ENCODE peak calls at places on chromosomes 3 and 15, in eight cellular contexts. D is adrenal gland; X is HEK293T; L is RWPE1; E is dorsolateral prefrontal cortex; W is naive thymus-derived CD8-positive, alpha-beta T cell; T is nephron progenitor cell; Y is SHP77. S is an unnamed sample.

GRCh38 chr15:50017522-50017921 is 101.5 kb downstream of the ATP8B4 start:
- DNase-seq in D (no peak), X (no peak), L (no peak), E (no peak), W (no peak), T (no peak), Y (no peak), S (no peak)

GRCh38 chr3:43736558-43736995 is 45.8 kb downstream of the ABHD5 start:
- DNase-seq in D (no peak), X (no peak), L (no peak), E (no peak), W (no peak), T (no peak), Y (no peak), S (no peak)

GRCh38 chr3:41574900-41575299 is 375.6 kb downstream of the CTNNB1 start:
- DNase-seq in D (no peak), X (no peak), L (no peak), E (no peak), W (no peak), T (no peak), Y (no peak), S (no peak)

GRCh38 chr3:100538339-100538706 is 45.9 kb downstream of the TMEM45A start:
- DNase-seq in D (no peak), X (no peak), L (no peak), E (no peak), W (no peak), T (no peak), Y (no peak), S (no peak)

GRCh38 chr15:69987492-69988482 is 109.9 kb downstream of the TLE3 start:
- DNase-seq in D (no peak), X (no peak), L (peak), E (no peak), W (no peak), T (no peak), Y (peak), S (no peak)

GRCh38 chr3:151366993-151367392 is 17.6 kb downstream of the P2RY12 start:
- DNase-seq in D (no peak), X (no peak), L (no peak), E (no peak), W (no peak), T (no peak), Y (no peak), S (no peak)

GRCh38 chr15:29822685-29823459 is 604 bp upstream of the TJP1 start:
- DNase-seq in D (peak), X (peak), L (peak), E (peak), W (no peak), T (peak), Y (peak), S (no peak)

GRCh38 chr3:154926721-154927120 is 153.4 kb upstream of the MME start:
- DNase-seq in D (no peak), X (no peak), L (no peak), E (no peak), W (no peak), T (no peak), Y (no peak), S (no peak)

GRCh38 chr3:171162986-171163723 is 136.6 kb upstream of the SLC2A2 start:
- DNase-seq in D (no peak), X (no peak), L (no peak), E (no peak), W (no peak), T (no peak), Y (no peak), S (no peak)

GRCh38 chr3:137692803-137693431 is 71.2 kb upstream of the SOX14 start:
- DNase-seq in D (peak), X (peak), L (no peak), E (no peak), W (no peak), T (peak), Y (peak), S (no peak)

GRCh38 chr3:37433758-37434157 is 259.4 kb upstream of the LRRFIP2 start:
- DNase-seq in D (no peak), X (no peak), L (no peak), E (no peak), W (no peak), T (no peak), Y (no peak), S (no peak)

GRCh38 chr3:23198801-23199200 is 4.3 kb upstream of the UBE2E2 start:
- DNase-seq in D (no peak), X (no peak), L (no peak), E (no peak), W (no peak), T (no peak), Y (no peak), S (no peak)

GRCh38 chr3:99240700-99241099 is 339.2 kb upstream of the DCBLD2 start:
- DNase-seq in D (no peak), X (no peak), L (no peak), E (no peak), W (no peak), T (no peak), Y (no peak), S (no peak)

GRCh38 chr3:53238051-53238850 is 17.6 kb downstream of the TKT start:
- DNase-seq in D (peak), X (no peak), L (peak), E (no peak), W (no peak), T (no peak), Y (no peak), S (no peak)

GRCh38 chr15:31484986-31485385 is 158.4 kb downstream of the KLF13 start:
- DNase-seq in D (no peak), X (no peak), L (no peak), E (no peak), W (no peak), T (no peak), Y (no peak), S (no peak)

GRCh38 chr3:61637088-61638051 is 76.0 kb downstream of the PTPRG start:
- DNase-seq in D (peak), X (no peak), L (no peak), E (no peak), W (no peak), T (no peak), Y (no peak), S (peak)

GRCh38 chr15:47599806-47600205 is 117.5 kb upstream of the SEMA6D start:
- DNase-seq in D (no peak), X (no peak), L (no peak), E (no peak), W (no peak), T (no peak), Y (no peak), S (no peak)

GRCh38 chr3:108013141-108014055 is 77.4 kb downstream of the CD47 start:
- DNase-seq in D (no peak), X (no peak), L (no peak), E (no peak), W (no peak), T (no peak), Y (no peak), S (no peak)

GRCh38 chr15:78007965-78008886 is 69.3 kb downstream of the TBC1D2B start:
- DNase-seq in D (peak), X (no peak), L (peak), E (no peak), W (no peak), T (no peak), Y (no peak), S (peak)

GRCh38 chr15:77033729-77034619 is 36.9 kb downstream of the TSPAN3 start:
- DNase-seq in D (peak), X (no peak), L (no peak), E (peak), W (no peak), T (no peak), Y (no peak), S (no peak)

GRCh38 chr3:185152433-185153169 is at the start of gene C3orf70:
- DNase-seq in D (peak), X (peak), L (peak), E (no peak), W (no peak), T (peak), Y (no peak), S (peak)

GRCh38 chr3:29143151-29143550 is 137.7 kb upstream of the RBMS3 start:
- DNase-seq in D (no peak), X (no peak), L (no peak), E (no peak), W (no peak), T (no peak), Y (no peak), S (no peak)

GRCh38 chr15:40295870-40296560 is 11.7 kb downstream of the PLCB2 start:
- DNase-seq in D (no peak), X (no peak), L (no peak), E (no peak), W (no peak), T (no peak), Y (no peak), S (no peak)

GRCh38 chr3:128923607-128924385 is 44.4 kb downstream of the ACAD9 start:
- DNase-seq in D (no peak), X (no peak), L (no peak), E (no peak), W (no peak), T (no peak), Y (no peak), S (no peak)

GRCh38 chr3:178785961-178786360 is 249.7 kb downstream of the KCNMB2 start:
- DNase-seq in D (no peak), X (no peak), L (no peak), E (no peak), W (no peak), T (no peak), Y (no peak), S (no peak)

GRCh38 chr15:65211157-65211982 is at the start of gene CILP:
- DNase-seq in D (no peak), X (no peak), L (no peak), E (no peak), W (no peak), T (peak), Y (peak), S (peak)

GRCh38 chr3:125585595-125586223 is 9.6 kb downstream of the OSBPL11 start:
- DNase-seq in D (peak), X (peak), L (peak), E (peak), W (peak), T (peak), Y (peak), S (peak)

GRCh38 chr3:73479325-73479724 is 145.4 kb downstream of the PDZRN3 start:
- DNase-seq in D (no peak), X (no peak), L (no peak), E (no peak), W (no peak), T (no peak), Y (no peak), S (no peak)

GRCh38 chr3:37984051-37984450 is 6.5 kb upstream of the VILL start:
- DNase-seq in D (peak), X (no peak), L (no peak), E (no peak), W (no peak), T (no peak), Y (no peak), S (peak)

GRCh38 chr3:187833799-187834578 is 88.7 kb upstream of the BCL6 start:
- DNase-seq in D (no peak), X (no peak), L (no peak), E (no peak), W (no peak), T (no peak), Y (no peak), S (no peak)

GRCh38 chr3:106006571-106006970 is 137.8 kb upstream of the CBLB start:
- DNase-seq in D (no peak), X (no peak), L (no peak), E (no peak), W (no peak), T (no peak), Y (no peak), S (no peak)

GRCh38 chr3:177195242-177195940 is 1.9 kb downstream of the TBL1XR1 start:
- DNase-seq in D (no peak), X (no peak), L (peak), E (no peak), W (no peak), T (peak), Y (peak), S (peak)

GRCh38 chr3:11481561-11481960 is 162.2 kb downstream of the VGLL4 start:
- DNase-seq in D (no peak), X (no peak), L (no peak), E (no peak), W (no peak), T (no peak), Y (peak), S (no peak)

GRCh38 chr3:56123487-56123886 is 344.8 kb downstream of the ERC2 start:
- DNase-seq in D (no peak), X (no peak), L (no peak), E (no peak), W (no peak), T (no peak), Y (no peak), S (no peak)

GRCh38 chr15:48370460-48370859 is 39.2 kb downstream of the DUT start:
- DNase-seq in D (no peak), X (no peak), L (no peak), E (no peak), W (no peak), T (no peak), Y (no peak), S (no peak)

GRCh38 chr3:61899700-61900462 is 338.5 kb downstream of the PTPRG start:
- DNase-seq in D (no peak), X (no peak), L (no peak), E (no peak), W (no peak), T (no peak), Y (no peak), S (no peak)

GRCh38 chr3:46888705-46889104 is 11.2 kb downstream of the PTH1R start:
- DNase-seq in D (no peak), X (no peak), L (no peak), E (no peak), W (no peak), T (no peak), Y (no peak), S (no peak)

GRCh38 chr3:45182915-45183881 is 37.0 kb upstream of the CDCP1 start:
- DNase-seq in D (peak), X (peak), L (peak), E (no peak), W (no peak), T (peak), Y (peak), S (peak)

S was measured in ovary.